ENCODE peak calls at places on chromosomes 7 and 10, in five cellular contexts. T, B, I, V and K are unnamed samples. For H3K27me3, the result is how much of the 10 kb centered on the place peaks cover.

GRCh38 chr7:73593207-73594045 is 15.0 kb upstream of the TBL2 start:
- DNase-seq in B (no peak), T (no peak), V (no peak), I (no peak), K (no peak)

GRCh38 chr10:88032566-88032965 is 169.1 kb downstream of the PTEN start:
- DNase-seq in T (no peak), I (no peak), B (no peak), V (no peak), K (no peak)

GRCh38 chr10:89869180-89869579 is 167.8 kb downstream of the KIF20B start:
- DNase-seq in I (no peak), V (no peak), T (no peak), B (no peak), K (peak)

GRCh38 chr10:98338318-98338717 is 70.3 kb upstream of the LOXL4 start:
- DNase-seq in V (no peak), I (no peak), B (peak), T (peak), K (peak)

GRCh38 chr10:50367732-50368131 is 116.4 kb upstream of the ASAH2 start:
- DNase-seq in V (no peak), B (no peak), I (peak), T (no peak), K (peak)

GRCh38 chr10:77518258-77518909 is 119.2 kb downstream of the KCNMA1 start:
- DNase-seq in T (no peak), V (no peak), B (no peak), I (no peak), K (no peak)

GRCh38 chr7:151427705-151428392 is 12.1 kb downstream of the CRYGN start:
- DNase-seq in I (no peak), T (no peak), B (peak), V (no peak), K (no peak)

GRCh38 chr10:114590983-114591382 is 67.1 kb downstream of the ABLIM1 start:
- DNase-seq in T (no peak), I (no peak), V (no peak), B (no peak), K (no peak)

GRCh38 chr7:112546723-112547513 is 66.1 kb downstream of the LSMEM1 start:
- DNase-seq in V (no peak), B (no peak), I (peak), T (no peak), K (peak)

GRCh38 chr7:64907641-64908326 is 4.7 kb downstream of the ZNF273 start:
- DNase-seq in T (no peak), I (peak), B (no peak), V (no peak), K (peak)

GRCh38 chr7:134446446-134446845 is 12.5 kb downstream of the AKR1B1 start:
- DNase-seq in I (no peak), T (no peak), V (no peak), B (no peak), K (no peak)

GRCh38 chr7:142557971-142558582 is 191.2 kb upstream of the PRSS1 start:
- DNase-seq in I (peak), T (peak), V (no peak), B (no peak), K (peak)

GRCh38 chr7:83934118-83934734 is 260.4 kb downstream of the SEMA3A start:
- DNase-seq in V (no peak), I (no peak), B (no peak), T (no peak), K (no peak)

GRCh38 chr7:92647652-92648051 is 57.5 kb upstream of the FAM133B start:
- DNase-seq in T (no peak), I (no peak), B (no peak), V (no peak), K (no peak)

GRCh38 chr7:73606801-73607691 is 17.3 kb downstream of the MLXIPL start:
- DNase-seq in V (peak), B (peak), I (peak), T (peak), K (peak)

GRCh38 chr7:140004672-140005071 is 58.1 kb downstream of the PARP12 start:
- DNase-seq in T (no peak), V (no peak), I (no peak), B (no peak), K (no peak)

GRCh38 chr10:43041422-43042342 is 35.2 kb upstream of the RET start:
- DNase-seq in I (no peak), B (no peak), T (no peak), V (peak), K (no peak)

GRCh38 chr7:46432666-46433065 is 511.6 kb upstream of the IGFBP3 start:
- DNase-seq in T (no peak), B (no peak), I (no peak), V (no peak), K (peak)

GRCh38 chr10:111360260-111360925 is 283.6 kb downstream of the ADRA2A start:
- DNase-seq in V (peak), B (no peak), I (peak), T (peak), K (peak)

GRCh38 chr10:24251547-24251946 is 42.6 kb downstream of the KIAA1217 start:
- DNase-seq in B (no peak), T (no peak), V (no peak), I (peak), K (no peak)
- H3K27ac ChIP-seq in B (no peak), T (peak), V (no peak), I (peak), K (no peak)

GRCh38 chr7:38584443-38585210 is 46.5 kb downstream of the AMPH start:
- DNase-seq in V (no peak), B (no peak), T (no peak), I (no peak), K (peak)

GRCh38 chr7:38580485-38580884 is 50.7 kb downstream of the AMPH start:
- DNase-seq in V (no peak), I (no peak), B (no peak), T (no peak), K (no peak)

GRCh38 chr7:38585551-38585950 is 45.6 kb downstream of the AMPH start:
- DNase-seq in B (no peak), T (no peak), V (no peak), I (no peak), K (no peak)
- H3K27me3 ChIP-seq in B (under half), T (under half), V (under half), I (under half), K (under half)

GRCh38 chr7:131223151-131223550 is 104.5 kb upstream of the MKLN1 start:
- DNase-seq in V (no peak), T (no peak), I (no peak), B (no peak), K (no peak)

GRCh38 chr7:131224996-131225395 is 102.7 kb upstream of the MKLN1 start:
- DNase-seq in V (no peak), B (no peak), I (no peak), T (no peak), K (no peak)

GRCh38 chr7:131222171-131222570 is 105.5 kb upstream of the MKLN1 start:
- DNase-seq in B (no peak), V (no peak), T (no peak), I (no peak), K (no peak)

GRCh38 chr7:131225619-131226101 is 102.0 kb upstream of the MKLN1 start:
- DNase-seq in B (peak), V (peak), I (peak), T (peak), K (peak)

GRCh38 chr7:131226116-131226562 is 101.5 kb upstream of the MKLN1 start:
- DNase-seq in I (no peak), B (no peak), V (no peak), T (no peak), K (no peak)
- H3K27ac ChIP-seq in I (no peak), B (peak), V (peak), T (no peak), K (no peak)

DNA sequence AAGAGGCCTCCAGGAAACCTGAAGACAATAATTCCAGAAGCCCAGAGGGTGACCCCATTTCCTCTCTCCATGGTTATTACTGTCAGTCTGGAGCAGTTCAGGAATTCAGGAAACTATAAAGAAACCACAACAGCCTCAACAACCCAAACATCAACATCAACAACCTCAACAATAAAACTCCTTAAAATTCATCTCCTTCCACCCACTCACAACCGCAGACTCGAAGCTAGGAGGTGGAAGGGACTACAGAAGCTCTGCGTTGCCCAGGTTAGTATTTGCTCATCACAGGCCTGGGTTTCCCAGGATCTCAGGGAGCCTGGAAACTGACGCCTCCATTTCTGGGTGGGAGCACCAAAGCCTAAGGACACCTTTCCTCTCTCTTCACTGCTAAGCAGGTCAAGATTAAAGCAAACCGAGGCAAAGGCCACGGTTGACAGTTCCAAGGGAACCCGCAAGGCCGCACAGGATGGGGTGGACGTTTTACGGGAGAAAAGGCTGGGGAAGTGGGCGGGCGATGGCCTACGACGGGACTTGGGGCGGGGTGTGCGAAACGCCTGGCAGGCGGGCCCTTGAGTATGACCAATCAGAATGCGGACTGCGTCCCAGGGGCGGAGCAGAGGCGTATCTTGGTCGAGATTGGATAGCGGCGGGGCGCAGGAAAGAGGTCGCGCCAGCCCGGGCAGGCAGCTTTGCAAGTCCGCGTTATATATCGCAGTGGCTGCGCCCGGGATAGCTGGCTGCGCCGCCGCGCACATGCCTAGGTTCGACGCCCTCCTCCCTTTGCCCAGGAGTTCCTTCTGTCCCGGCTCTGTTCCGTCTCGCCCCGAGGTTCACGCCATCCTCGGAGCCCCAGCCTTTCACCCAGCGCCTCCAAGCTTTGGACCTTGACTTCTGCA is at the start of gene ELOVL3:
- DNase-seq in B (peak), I (peak), V (peak), T (peak), K (peak)
- H3K27me3 ChIP-seq in B (under half), I (under half), V (under half), T (under half), K (half or more)

DNA sequence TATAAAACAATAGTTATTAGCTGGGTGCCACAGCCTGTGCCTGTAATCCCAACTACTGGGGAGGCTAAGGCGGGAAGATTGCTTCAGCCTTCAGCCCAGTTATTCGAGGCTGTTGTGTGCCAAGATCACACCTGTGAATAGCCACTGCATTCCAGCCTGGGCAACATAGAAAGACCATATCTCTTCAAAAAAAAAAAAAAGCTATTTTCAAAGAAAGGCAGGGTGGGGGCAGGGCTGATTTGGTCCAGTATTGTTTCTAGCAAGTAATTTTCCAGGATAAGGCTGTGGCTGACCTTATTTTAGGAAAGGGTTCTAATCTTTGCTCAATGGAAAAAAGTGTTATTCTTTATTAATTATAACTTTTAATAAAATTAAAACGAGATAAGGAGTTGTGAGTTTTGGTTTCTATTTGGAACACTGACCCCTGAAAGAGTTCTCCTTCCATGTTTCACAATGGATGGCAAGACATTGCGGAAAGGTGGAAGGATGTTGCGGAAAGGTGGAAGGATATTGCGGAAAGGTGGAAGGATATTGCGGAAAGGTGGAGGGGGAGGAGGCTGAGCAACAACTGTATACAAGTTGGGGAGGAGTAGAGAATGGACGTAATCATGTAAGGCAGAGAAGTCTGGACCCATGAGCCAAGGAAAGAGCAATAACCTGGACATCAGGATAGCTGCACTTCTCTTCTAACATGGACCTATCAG is 1.5 kb upstream of the C1GALT1 start:
- DNase-seq in T (no peak), V (no peak), I (no peak), B (no peak), K (no peak)
- H3K27ac ChIP-seq in T (peak), V (peak), I (no peak), B (peak), K (peak)

GRCh38 chr7:12570148-12570528 is 382 bp upstream of the SCIN start:
- DNase-seq in T (no peak), V (peak), I (no peak), B (no peak), K (no peak)
- H3K27me3 ChIP-seq in T (under half), V (under half), I (under half), B (under half), K (half or more)

GRCh38 chr10:130054021-130054420 is 56.6 kb downstream of the C10orf143 start:
- DNase-seq in B (no peak), I (no peak), T (no peak), V (no peak), K (no peak)

GRCh38 chr10:130050008-130050407 is 60.6 kb downstream of the C10orf143 start:
- DNase-seq in I (peak), B (no peak), V (no peak), T (no peak), K (no peak)

GRCh38 chr10:130052193-130052592 is 58.4 kb downstream of the C10orf143 start:
- DNase-seq in B (no peak), I (no peak), V (no peak), T (no peak), K (no peak)

GRCh38 chr10:130050721-130051120 is 59.9 kb downstream of the C10orf143 start:
- DNase-seq in T (no peak), I (no peak), V (no peak), B (no peak), K (no peak)

DNA sequence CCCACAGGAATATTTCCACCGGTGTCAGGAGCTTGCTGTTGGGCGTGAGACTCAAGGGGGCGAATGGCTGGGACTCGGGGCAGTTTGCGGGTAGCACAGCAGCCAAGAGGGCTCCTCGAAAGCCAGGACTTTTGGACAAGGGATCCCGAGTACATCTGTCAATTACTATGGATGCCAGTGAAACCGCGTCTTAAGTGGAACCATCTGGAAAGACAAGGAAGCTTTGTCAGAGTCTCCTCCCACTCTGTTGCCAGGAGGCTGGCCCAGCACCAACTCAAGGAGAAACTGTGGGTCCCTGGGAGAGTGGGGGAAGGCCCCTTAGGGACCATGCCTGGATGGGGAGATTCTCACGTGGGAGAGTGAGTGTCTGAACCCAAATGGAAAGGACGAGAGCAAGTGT is 57.1 kb downstream of the C10orf143 start:
- DNase-seq in I (no peak), T (no peak), V (no peak), B (no peak), K (no peak)
- H3K27ac ChIP-seq in I (no peak), T (no peak), V (no peak), B (no peak), K (no peak)